ENCODE peak calls at places on chromosomes 12 and 14, in ten cellular contexts. M, B, P, W, J, S, O, C, E and D are unnamed samples.

GRCh38 chr14:99258341-99258781 is 13.6 kb downstream of the BCL11B start:
- DNase-seq in B (no peak), P (no peak), S (no peak), C (no peak), M (no peak), E (no peak), W (no peak), O (no peak), J (no peak), D (peak; percentile 37)

GRCh38 chr14:102907980-102908730 is 14.3 kb upstream of the AMN start:
- DNase-seq in S (no peak), E (no peak), O (no peak), C (no peak), P (no peak), M (no peak), J (no peak), W (peak; percentile 35), B (no peak), D (no peak)

GRCh38 chr12:89179245-89179644 is 173.1 kb downstream of the DUSP6 start:
- DNase-seq in B (no peak), M (no peak), J (no peak), P (no peak), O (no peak), S (no peak), W (no peak), E (no peak), C (no peak), D (no peak)

GRCh38 chr12:124567035-124567672 is at the start of gene NCOR2:
- DNase-seq in C (no peak), W (no peak), P (peak; percentile 42), B (no peak), J (peak; percentile 67), M (no peak), O (no peak), E (peak; percentile 15), S (no peak), D (no peak)

GRCh38 chr12:6708968-6709394 is 8.4 kb upstream of the PIANP start:
- DNase-seq in B (no peak), O (no peak), E (no peak), C (no peak), J (no peak), M (no peak), S (no peak), P (no peak), W (no peak), D (no peak)

GRCh38 chr12:124913474-124914391 is 717 bp downstream of the UBC start:
- DNase-seq in M (peak; percentile 91), C (peak; percentile 97), P (peak; percentile 91), S (peak; percentile 83), O (peak; percentile 50), J (peak; percentile 92), W (peak; percentile 96), B (no peak), E (peak; percentile 81), D (peak; percentile 84)

GRCh38 chr12:9756756-9757155 is 3.9 kb downstream of the CD69 start:
- DNase-seq in C (no peak), W (no peak), B (no peak), E (no peak), J (no peak), M (no peak), S (no peak), P (no peak), O (no peak), D (no peak)

GRCh38 chr14:68546839-68547238 is 246.0 kb downstream of the ZFP36L1 start:
- DNase-seq in B (no peak), M (no peak), J (no peak), S (no peak), W (no peak), O (no peak), P (no peak), E (no peak), C (no peak), D (peak; percentile 70)

GRCh38 chr14:21902561-21903199 is 229.1 kb upstream of the OR4E1 start:
- DNase-seq in J (no peak), S (no peak), P (no peak), O (no peak), C (no peak), W (no peak), E (peak; percentile 3), M (no peak), B (no peak), D (no peak)

GRCh38 chr12:67070307-67070600 is 198.9 kb upstream of the CAND1 start:
- DNase-seq in S (no peak), J (no peak), M (no peak), E (no peak), O (no peak), W (no peak), P (no peak), C (no peak), B (no peak), D (no peak)

GRCh38 chr12:76317976-76318375 is 30.2 kb downstream of the BBS10 start:
- DNase-seq in C (no peak), M (no peak), J (no peak), B (no peak), W (no peak), E (no peak), P (no peak), S (no peak), O (no peak), D (no peak)

GRCh38 chr12:28017126-28017872 is 44.8 kb upstream of the PTHLH start:
- DNase-seq in E (no peak), C (no peak), P (no peak), S (no peak), W (no peak), J (no peak), M (no peak), O (no peak), B (no peak), D (no peak)

GRCh38 chr12:114885501-114885900 is 201.5 kb upstream of the TBX3 start:
- DNase-seq in S (no peak), J (no peak), W (no peak), O (no peak), M (no peak), B (no peak), E (no peak), C (no peak), P (no peak), D (no peak)

DNA sequence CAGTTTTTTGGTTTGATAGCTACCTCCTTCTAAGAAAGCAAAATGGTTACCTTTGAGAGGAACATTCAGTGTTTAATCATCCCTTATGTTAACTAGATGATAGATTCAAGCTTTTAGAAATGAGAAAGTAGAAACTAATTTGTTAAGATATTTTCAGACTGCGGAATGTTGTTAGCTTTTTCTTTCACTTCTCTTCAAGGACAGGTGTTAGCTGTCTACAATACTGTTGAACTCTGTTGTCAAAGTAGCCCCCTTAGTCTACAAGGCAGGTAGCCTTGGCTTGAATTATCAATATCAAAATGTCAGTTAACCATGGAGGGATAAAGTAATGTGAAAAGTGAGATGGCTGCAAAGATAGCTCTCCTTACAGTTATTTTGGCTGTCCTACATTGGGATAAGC is 14.8 kb downstream of the MAPK1IP1L start:
- DNase-seq in W (no peak), J (no peak), B (no peak), E (no peak), S (no peak), M (no peak), C (no peak), P (no peak), O (no peak), D (no peak)
- H3K36me3 ChIP-seq in W (peaks cover 54% of the 10 kb centered on the region), J (peaks cover 40% of the 10 kb centered on the region), B (peaks cover 20% of the 10 kb centered on the region), E (peaks cover 13% of the 10 kb centered on the region), S (peaks cover 44% of the 10 kb centered on the region), M (peaks cover 48% of the 10 kb centered on the region), C (peaks cover 5% of the 10 kb centered on the region), P (no peaks in the 10 kb centered on the region), O (peaks cover 11% of the 10 kb centered on the region), D (peaks cover 23% of the 10 kb centered on the region)

DNA sequence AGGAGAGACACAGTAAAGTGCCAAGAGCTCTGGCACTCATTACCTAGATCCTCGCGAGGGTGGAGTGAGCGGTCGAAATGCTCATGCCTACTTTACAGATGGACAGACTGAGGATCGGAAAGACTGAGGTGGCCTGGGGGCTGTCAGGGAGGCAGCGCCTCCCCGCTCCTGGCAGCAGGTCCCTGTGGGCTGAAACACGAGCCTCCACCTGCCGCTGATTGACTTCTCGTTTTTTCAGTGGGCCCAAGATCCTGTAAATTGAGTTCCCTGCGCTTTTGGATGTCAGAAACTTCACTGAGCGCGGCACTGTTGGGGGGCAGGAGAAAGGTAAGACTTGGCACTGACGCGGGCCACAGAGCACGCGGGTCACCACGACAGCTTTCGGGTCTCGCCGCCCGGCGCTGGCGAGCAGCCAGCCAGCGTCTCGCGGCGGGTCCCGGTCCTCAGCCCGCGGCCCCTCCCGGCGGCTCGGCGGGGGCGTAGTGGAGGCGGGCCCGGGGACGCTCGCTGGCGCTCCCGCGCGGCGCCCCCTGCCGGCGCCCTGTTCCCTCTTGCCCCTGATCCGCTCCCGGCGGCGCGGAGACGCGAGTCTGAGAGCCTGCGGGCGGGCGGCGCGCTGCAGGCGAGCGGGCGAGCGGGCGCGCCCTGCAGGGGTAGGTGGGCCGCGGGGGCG is 550 bp upstream of the SCN8A start:
- DNase-seq in B (peak; percentile 60), P (peak; percentile 97), M (peak; percentile 39), E (peak; percentile 56), C (peak; percentile 82), S (peak; percentile 57), O (no peak), W (peak; percentile 69), J (no peak), D (peak; percentile 22)
- TF ChIP-seq CTCF in B (peak; percentile 66), P (peak; percentile 61), M (no peak), E (peak; percentile 56), C (peak; percentile 35), S (peak; percentile 64), O (no peak), W (peak; percentile 44), J (no peak), D (no peak)

GRCh38 chr12:101653030-101653429 is 44.4 kb upstream of the CHPT1 start:
- DNase-seq in C (no peak), M (no peak), E (no peak), S (no peak), B (no peak), O (no peak), P (no peak), J (no peak), W (no peak), D (no peak)
- H3K9me3 ChIP-seq in C (no peaks in the 10 kb centered on the region), M (no peaks in the 10 kb centered on the region), E (no peaks in the 10 kb centered on the region), S (no peaks in the 10 kb centered on the region), B (no peaks in the 10 kb centered on the region), O (no peaks in the 10 kb centered on the region), P (no peaks in the 10 kb centered on the region), J (no peaks in the 10 kb centered on the region), W (no peaks in the 10 kb centered on the region), D (no peaks in the 10 kb centered on the region)

DNA sequence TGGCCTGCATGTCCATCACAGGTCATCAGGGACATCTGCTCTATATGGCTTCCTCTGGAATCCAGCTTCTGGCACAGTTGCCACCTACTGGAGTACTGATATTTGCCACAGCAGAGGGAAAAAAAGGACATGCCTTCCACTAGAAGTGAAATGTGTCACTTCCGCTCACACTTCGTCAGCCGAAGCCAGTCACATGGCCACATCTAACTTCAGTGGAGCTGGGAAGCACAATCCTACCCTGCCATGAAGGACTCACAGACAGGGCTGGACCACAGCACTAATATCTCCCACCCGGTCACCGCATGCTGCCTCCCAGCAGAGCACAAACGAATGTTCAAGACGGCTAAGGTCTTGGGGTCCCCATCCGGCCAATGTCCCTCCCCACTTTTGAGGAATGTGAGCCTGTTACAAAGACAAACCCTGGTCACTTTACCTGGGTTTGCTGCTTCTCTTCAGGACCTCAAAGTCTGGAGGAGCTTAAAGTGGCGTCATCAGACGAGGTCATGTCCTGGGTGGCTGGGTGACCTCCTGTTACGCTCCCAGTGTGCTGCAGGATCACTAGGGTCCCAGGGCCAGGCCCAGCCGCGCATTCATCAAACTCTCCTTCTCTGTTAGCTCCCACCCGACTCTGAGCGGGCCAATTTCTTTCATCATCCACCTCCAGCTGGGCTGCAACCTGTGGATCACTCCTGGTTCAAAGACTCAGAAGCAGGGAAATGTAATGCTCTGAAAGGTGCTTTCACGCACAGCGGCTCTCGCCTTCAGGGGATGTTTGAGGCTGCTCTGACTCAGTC is 98.5 kb downstream of the GCH1 start:
- DNase-seq in P (no peak), E (no peak), S (no peak), O (no peak), M (no peak), W (no peak), B (no peak), J (no peak), C (no peak), D (no peak)
- H3K36me3 ChIP-seq in P (no peaks in the 10 kb centered on the region), E (no peaks in the 10 kb centered on the region), S (no peaks in the 10 kb centered on the region), O (no peaks in the 10 kb centered on the region), M (no peaks in the 10 kb centered on the region), W (no peaks in the 10 kb centered on the region), B (no peaks in the 10 kb centered on the region), J (no peaks in the 10 kb centered on the region), C (no peaks in the 10 kb centered on the region), D (no peaks in the 10 kb centered on the region)